ENCODE peak calls at places on chromosomes 5 and 9, in five cellular contexts. One of them, this sample, is unnamed. For H3K9me3, the result is how much of the 10 kb centered on the place peaks cover.

GRCh38 chr5:104573979-104574709 is 1011.6 kb upstream of the NUDT12 start:
- DNase-seq in astrocyte: no peak
- DNase-seq in mammary epithelial cell: no peak
- DNase-seq in MM.1S: no peak
- DNase-seq in endodermal cell: no peak
- DNase-seq in this sample: no peak

GRCh38 chr9:25481377-25481776 is 196.9 kb downstream of the TUSC1 start:
- DNase-seq in astrocyte: no peak
- DNase-seq in mammary epithelial cell: no peak
- DNase-seq in MM.1S: no peak
- DNase-seq in endodermal cell: no peak
- DNase-seq in this sample: no peak

GRCh38 chr5:180367300-180367699 is 14.2 kb upstream of the GFPT2 start:
- DNase-seq in astrocyte: no peak
- DNase-seq in mammary epithelial cell: no peak
- DNase-seq in MM.1S: no peak
- DNase-seq in endodermal cell: no peak
- DNase-seq in this sample: no peak

GRCh38 chr5:155082401-155082800 is 68.8 kb downstream of the KIF4B start:
- DNase-seq in astrocyte: peak
- DNase-seq in mammary epithelial cell: peak
- DNase-seq in MM.1S: no peak
- DNase-seq in endodermal cell: no peak
- DNase-seq in this sample: peak

GRCh38 chr9:1890806-1891205 is 124.3 kb upstream of the SMARCA2 start:
- DNase-seq in astrocyte: peak
- DNase-seq in mammary epithelial cell: no peak
- DNase-seq in MM.1S: no peak
- DNase-seq in endodermal cell: no peak
- DNase-seq in this sample: no peak

GRCh38 chr5:126100767-126101166 is 322.4 kb upstream of the GRAMD2B start:
- DNase-seq in astrocyte: no peak
- DNase-seq in mammary epithelial cell: no peak
- DNase-seq in MM.1S: no peak
- DNase-seq in endodermal cell: peak
- DNase-seq in this sample: no peak

GRCh38 chr5:52725065-52725746 is 62.5 kb upstream of the ITGA1 start:
- DNase-seq in astrocyte: peak
- DNase-seq in mammary epithelial cell: peak
- DNase-seq in MM.1S: peak
- DNase-seq in endodermal cell: no peak
- DNase-seq in this sample: no peak

GRCh38 chr5:1555808-1556681 is 32.3 kb upstream of the LPCAT1 start:
- DNase-seq in astrocyte: no peak
- DNase-seq in mammary epithelial cell: no peak
- DNase-seq in MM.1S: no peak
- DNase-seq in endodermal cell: no peak
- DNase-seq in this sample: no peak

GRCh38 chr9:82606761-82607382 is 456.1 kb downstream of the RASEF start:
- DNase-seq in astrocyte: peak
- DNase-seq in mammary epithelial cell: peak
- DNase-seq in MM.1S: peak
- DNase-seq in endodermal cell: peak
- DNase-seq in this sample: peak

GRCh38 chr5:75239681-75240080 is 3.0 kb upstream of the ANKRD31 start:
- DNase-seq in astrocyte: peak
- DNase-seq in mammary epithelial cell: peak
- DNase-seq in MM.1S: no peak
- DNase-seq in endodermal cell: no peak
- DNase-seq in this sample: no peak

GRCh38 chr5:35773936-35774335 is 82.8 kb upstream of the IL7R start:
- DNase-seq in astrocyte: peak
- DNase-seq in mammary epithelial cell: peak
- DNase-seq in MM.1S: no peak
- DNase-seq in endodermal cell: no peak
- DNase-seq in this sample: no peak

GRCh38 chr9:86876797-86877196 is 70.5 kb downstream of the GAS1 start:
- DNase-seq in astrocyte: no peak
- DNase-seq in mammary epithelial cell: no peak
- DNase-seq in MM.1S: no peak
- DNase-seq in endodermal cell: no peak
- DNase-seq in this sample: no peak

GRCh38 chr9:113645224-113645971 is 181.9 kb downstream of the RGS3 start:
- DNase-seq in astrocyte: no peak
- DNase-seq in mammary epithelial cell: no peak
- DNase-seq in MM.1S: no peak
- DNase-seq in endodermal cell: peak
- DNase-seq in this sample: no peak

GRCh38 chr9:120436937-120437592 is 142.9 kb downstream of the CDK5RAP2 start:
- DNase-seq in astrocyte: no peak
- DNase-seq in mammary epithelial cell: no peak
- DNase-seq in MM.1S: no peak
- DNase-seq in endodermal cell: no peak
- DNase-seq in this sample: no peak

GRCh38 chr9:87622936-87623335 is 103.0 kb upstream of the CTSL start:
- DNase-seq in astrocyte: no peak
- DNase-seq in mammary epithelial cell: no peak
- DNase-seq in MM.1S: no peak
- DNase-seq in endodermal cell: peak
- DNase-seq in this sample: no peak

GRCh38 chr5:171580506-171581265 is 161.2 kb downstream of the FGF18 start:
- DNase-seq in astrocyte: peak
- DNase-seq in mammary epithelial cell: peak
- DNase-seq in MM.1S: no peak
- DNase-seq in endodermal cell: no peak
- DNase-seq in this sample: peak

GRCh38 chr5:152593388-152593787 is 188.3 kb upstream of the NMUR2 start:
- DNase-seq in astrocyte: no peak
- DNase-seq in mammary epithelial cell: no peak
- DNase-seq in MM.1S: no peak
- DNase-seq in endodermal cell: no peak
- DNase-seq in this sample: no peak

GRCh38 chr9:3508531-3509374 is 17.0 kb downstream of the RFX3 start:
- DNase-seq in astrocyte: peak
- DNase-seq in mammary epithelial cell: peak
- DNase-seq in MM.1S: no peak
- DNase-seq in endodermal cell: no peak
- DNase-seq in this sample: peak

GRCh38 chr9:126793686-126794417 is 11.0 kb upstream of the ZBTB43 start:
- DNase-seq in astrocyte: no peak
- DNase-seq in mammary epithelial cell: peak
- DNase-seq in MM.1S: no peak
- DNase-seq in endodermal cell: no peak
- DNase-seq in this sample: no peak

GRCh38 chr9:121765021-121765950 is 113.9 kb downstream of the DAB2IP start:
- DNase-seq in astrocyte: peak
- DNase-seq in mammary epithelial cell: peak
- DNase-seq in MM.1S: no peak
- DNase-seq in endodermal cell: no peak
- DNase-seq in this sample: peak

GRCh38 chr9:15182003-15182695 is 124.9 kb downstream of the TTC39B start:
- DNase-seq in astrocyte: no peak
- DNase-seq in mammary epithelial cell: no peak
- DNase-seq in MM.1S: no peak
- DNase-seq in endodermal cell: no peak
- DNase-seq in this sample: no peak

GRCh38 chr5:145854651-145855258 is 18.1 kb downstream of the GRXCR2 start:
- DNase-seq in astrocyte: peak
- DNase-seq in mammary epithelial cell: peak
- DNase-seq in MM.1S: no peak
- DNase-seq in endodermal cell: peak
- DNase-seq in this sample: peak

GRCh38 chr9:126694206-126695081 is 80.7 kb downstream of the LMX1B start:
- DNase-seq in astrocyte: no peak
- DNase-seq in mammary epithelial cell: peak
- DNase-seq in MM.1S: no peak
- DNase-seq in endodermal cell: peak
- DNase-seq in this sample: no peak

GRCh38 chr9:87613265-87614111 is 112.4 kb upstream of the CTSL start:
- DNase-seq in astrocyte: no peak
- DNase-seq in mammary epithelial cell: peak
- DNase-seq in MM.1S: no peak
- DNase-seq in endodermal cell: no peak
- DNase-seq in this sample: peak

GRCh38 chr9:132637351-132637750 is 32.4 kb downstream of the DDX31 start:
- DNase-seq in astrocyte: no peak
- DNase-seq in mammary epithelial cell: no peak
- DNase-seq in MM.1S: no peak
- DNase-seq in endodermal cell: no peak
- DNase-seq in this sample: no peak

GRCh38 chr9:99000480-99001395 is 57.0 kb downstream of the COL15A1 start:
- DNase-seq in astrocyte: peak
- DNase-seq in mammary epithelial cell: peak
- DNase-seq in MM.1S: peak
- DNase-seq in endodermal cell: peak
- DNase-seq in this sample: peak

GRCh38 chr5:56299212-56299611 is 66.1 kb upstream of the ANKRD55 start:
- DNase-seq in astrocyte: no peak
- DNase-seq in mammary epithelial cell: no peak
- DNase-seq in MM.1S: no peak
- DNase-seq in endodermal cell: no peak
- DNase-seq in this sample: no peak

GRCh38 chr9:121372239-121372562 is 2.2 kb upstream of the STOM start:
- DNase-seq in astrocyte: no peak
- DNase-seq in mammary epithelial cell: no peak
- DNase-seq in MM.1S: no peak
- DNase-seq in endodermal cell: no peak
- DNase-seq in this sample: no peak

GRCh38 chr5:80141147-80141671 is 106.1 kb downstream of the THBS4 start:
- DNase-seq in astrocyte: no peak
- DNase-seq in mammary epithelial cell: no peak
- DNase-seq in MM.1S: no peak
- DNase-seq in endodermal cell: peak
- DNase-seq in this sample: peak

GRCh38 chr5:33074548-33074947 is 363.4 kb downstream of the NPR3 start:
- DNase-seq in astrocyte: peak
- DNase-seq in mammary epithelial cell: no peak
- DNase-seq in MM.1S: no peak
- DNase-seq in endodermal cell: no peak
- DNase-seq in this sample: peak

GRCh38 chr9:134314950-134315715 is 11.1 kb upstream of the RXRA start:
- DNase-seq in astrocyte: no peak
- DNase-seq in mammary epithelial cell: no peak
- DNase-seq in MM.1S: no peak
- DNase-seq in endodermal cell: peak
- DNase-seq in this sample: no peak

GRCh38 chr5:135184646-135185045 is 150.6 kb upstream of the PITX1 start:
- DNase-seq in astrocyte: no peak
- DNase-seq in mammary epithelial cell: no peak
- DNase-seq in MM.1S: no peak
- DNase-seq in endodermal cell: no peak
- DNase-seq in this sample: no peak

GRCh38 chr9:87490907-87491306 is 6.8 kb upstream of the DAPK1 start:
- DNase-seq in astrocyte: no peak
- DNase-seq in mammary epithelial cell: no peak
- DNase-seq in MM.1S: no peak
- DNase-seq in endodermal cell: no peak
- DNase-seq in this sample: no peak

GRCh38 chr5:177132504-177133118 is 962 bp upstream of the NSD1 start:
- DNase-seq in astrocyte: no peak
- DNase-seq in mammary epithelial cell: no peak
- DNase-seq in MM.1S: no peak
- DNase-seq in endodermal cell: peak
- DNase-seq in this sample: no peak
- H3K4me3 ChIP-seq in astrocyte: peak
- H3K4me3 ChIP-seq in mammary epithelial cell: peak
- H3K4me3 ChIP-seq in MM.1S: no peak
- H3K4me3 ChIP-seq in endodermal cell: peak
- H3K4me3 ChIP-seq in this sample: peak

GRCh38 chr9:137241490-137242328 is 622 bp downstream of the TUBB4B start:
- DNase-seq in astrocyte: no peak
- DNase-seq in mammary epithelial cell: peak
- DNase-seq in MM.1S: peak
- DNase-seq in endodermal cell: peak
- DNase-seq in this sample: peak

GRCh38 chr9:137245450-137246421 is 4.6 kb downstream of the TUBB4B start:
- DNase-seq in astrocyte: no peak
- DNase-seq in mammary epithelial cell: no peak
- DNase-seq in MM.1S: no peak
- DNase-seq in endodermal cell: peak
- DNase-seq in this sample: no peak

GRCh38 chr9:137244486-137245449 is 3.7 kb downstream of the TUBB4B start:
- DNase-seq in astrocyte: no peak
- DNase-seq in mammary epithelial cell: no peak
- DNase-seq in MM.1S: no peak
- DNase-seq in endodermal cell: peak
- DNase-seq in this sample: no peak

GRCh38 chr9:137242329-137243204 is 1.5 kb downstream of the TUBB4B start:
- DNase-seq in astrocyte: no peak
- DNase-seq in mammary epithelial cell: no peak
- DNase-seq in MM.1S: no peak
- DNase-seq in endodermal cell: no peak
- DNase-seq in this sample: no peak

GRCh38 chr9:137243626-137244485 is 2.8 kb downstream of the TUBB4B start:
- DNase-seq in astrocyte: no peak
- DNase-seq in mammary epithelial cell: no peak
- DNase-seq in MM.1S: no peak
- DNase-seq in endodermal cell: peak
- DNase-seq in this sample: no peak
- H3K9ac ChIP-seq in astrocyte: peak
- H3K9ac ChIP-seq in mammary epithelial cell: no peak
- H3K9ac ChIP-seq in MM.1S: no peak
- H3K9ac ChIP-seq in endodermal cell: peak
- H3K9ac ChIP-seq in this sample: peak

DNA sequence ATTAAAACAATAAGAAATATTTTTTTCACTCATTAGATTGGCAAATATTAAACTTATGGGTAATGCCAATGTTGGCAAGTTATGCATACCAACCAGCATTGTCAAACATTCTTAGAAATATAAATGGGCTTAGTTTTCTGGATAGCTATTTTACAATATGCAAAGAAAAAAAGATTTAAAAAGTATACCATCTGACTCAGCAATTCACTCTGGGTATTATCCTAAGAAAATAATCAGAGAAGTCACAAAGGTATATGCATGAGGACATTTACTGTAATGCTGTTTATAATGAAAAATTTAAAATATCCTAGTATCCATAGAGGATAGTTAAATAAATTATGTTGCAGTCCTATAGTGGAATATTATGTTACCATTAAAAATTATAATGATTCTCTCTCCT is 57.4 kb upstream of the PTPDC1 start:
- DNase-seq in astrocyte: no peak
- DNase-seq in mammary epithelial cell: no peak
- DNase-seq in MM.1S: no peak
- DNase-seq in endodermal cell: no peak
- DNase-seq in this sample: no peak
- H3K9me3 ChIP-seq in astrocyte: under half
- H3K9me3 ChIP-seq in mammary epithelial cell: under half
- H3K9me3 ChIP-seq in MM.1S: under half
- H3K9me3 ChIP-seq in endodermal cell: under half
- H3K9me3 ChIP-seq in this sample: under half

DNA sequence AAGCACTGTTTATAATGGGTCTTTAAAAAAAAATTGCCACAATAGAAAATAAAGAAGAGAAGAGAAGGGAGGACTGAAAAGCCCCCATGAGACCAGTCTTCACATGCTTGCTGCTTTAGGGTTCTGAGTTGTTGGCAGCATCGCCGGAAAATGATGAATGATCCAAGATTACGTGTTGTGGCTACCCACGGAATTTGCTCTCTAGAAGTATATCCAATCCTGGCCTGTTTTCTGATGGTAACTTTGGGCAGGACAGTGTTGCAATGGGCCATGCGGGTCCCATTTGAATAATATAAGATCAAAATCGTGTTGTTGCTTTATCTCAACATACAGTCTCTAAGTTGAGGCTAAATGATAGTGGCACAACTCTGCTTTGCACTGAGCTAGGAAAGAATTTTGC is 36.2 kb upstream of the ACO1 start:
- DNase-seq in astrocyte: peak
- DNase-seq in mammary epithelial cell: peak
- DNase-seq in MM.1S: no peak
- DNase-seq in endodermal cell: no peak
- DNase-seq in this sample: no peak
- H3K4me3 ChIP-seq in astrocyte: no peak
- H3K4me3 ChIP-seq in mammary epithelial cell: no peak
- H3K4me3 ChIP-seq in MM.1S: no peak
- H3K4me3 ChIP-seq in endodermal cell: no peak
- H3K4me3 ChIP-seq in this sample: no peak

This sample was measured in adipocyte.